ENCODE peak calls at places on chromosomes 3 and 15, in five cellular contexts. I, R, Q, S and Z are unnamed samples. For H3K4me1, the result is how much of the 10 kb centered on the place peaks cover.

GRCh38 chr3:58665410-58665809 is 1.2 kb downstream of the FAM3D start:
- DNase-seq in I (no peak), R (peak), Q (peak), S (no peak), Z (no peak)

GRCh38 chr15:60591491-60592385 is 112.8 kb upstream of the ICE2 start:
- DNase-seq in I (no peak), R (no peak), Q (peak), S (no peak), Z (peak)

GRCh38 chr3:27589795-27590194 is 105.6 kb upstream of the SLC4A7 start:
- DNase-seq in I (no peak), R (peak), Q (no peak), S (no peak), Z (no peak)

GRCh38 chr3:64612082-64612860 is 75.5 kb downstream of the ADAMTS9 start:
- DNase-seq in I (no peak), R (peak), Q (peak), S (no peak), Z (peak)

GRCh38 chr15:29048011-29048410 is 162.2 kb downstream of the APBA2 start:
- DNase-seq in I (no peak), R (no peak), Q (no peak), S (no peak), Z (no peak)

GRCh38 chr15:23806980-23807379 is 119.9 kb upstream of the NDN start:
- DNase-seq in I (no peak), R (no peak), Q (no peak), S (no peak), Z (no peak)

GRCh38 chr15:63370764-63371163 is 10.9 kb downstream of the CA12 start:
- DNase-seq in I (no peak), R (no peak), Q (peak), S (no peak), Z (no peak)

GRCh38 chr15:38588672-38589071 is 24.1 kb upstream of the RASGRP1 start:
- DNase-seq in I (no peak), R (no peak), Q (no peak), S (no peak), Z (no peak)

GRCh38 chr3:101381809-101382208 is 61.4 kb upstream of the IMPG2 start:
- DNase-seq in I (no peak), R (peak), Q (no peak), S (no peak), Z (no peak)

GRCh38 chr3:87287025-87287424 is 10.6 kb upstream of the POU1F1 start:
- DNase-seq in I (no peak), R (peak), Q (no peak), S (no peak), Z (no peak)

GRCh38 chr3:102090646-102091045 is 241.3 kb downstream of the NFKBIZ start:
- DNase-seq in I (no peak), R (peak), Q (no peak), S (no peak), Z (no peak)

GRCh38 chr3:69420781-69421520 is 35.1 kb upstream of the FRMD4B start:
- DNase-seq in I (no peak), R (no peak), Q (no peak), S (no peak), Z (peak)

GRCh38 chr15:36724901-36725300 is 145.5 kb downstream of the CDIN1 start:
- DNase-seq in I (no peak), R (no peak), Q (no peak), S (no peak), Z (no peak)

GRCh38 chr15:48147358-48147757 is 26.6 kb downstream of the SLC24A5 start:
- DNase-seq in I (no peak), R (peak), Q (no peak), S (no peak), Z (no peak)

GRCh38 chr15:84889991-84890669 is 5.7 kb downstream of the SLC28A1 start:
- DNase-seq in I (no peak), R (no peak), Q (no peak), S (no peak), Z (no peak)
- TF ChIP-seq CTCF in I (no peak), R (no peak), Q (no peak), S (no peak), Z (no peak)

GRCh38 chr15:25783134-25783533 is 80.0 kb downstream of the ATP10A start:
- DNase-seq in I (no peak), R (no peak), Q (peak), S (no peak), Z (no peak)
- TF ChIP-seq POLR2A in I (no peak), R (no peak), Q (no peak), S (no peak), Z (no peak)

DNA sequence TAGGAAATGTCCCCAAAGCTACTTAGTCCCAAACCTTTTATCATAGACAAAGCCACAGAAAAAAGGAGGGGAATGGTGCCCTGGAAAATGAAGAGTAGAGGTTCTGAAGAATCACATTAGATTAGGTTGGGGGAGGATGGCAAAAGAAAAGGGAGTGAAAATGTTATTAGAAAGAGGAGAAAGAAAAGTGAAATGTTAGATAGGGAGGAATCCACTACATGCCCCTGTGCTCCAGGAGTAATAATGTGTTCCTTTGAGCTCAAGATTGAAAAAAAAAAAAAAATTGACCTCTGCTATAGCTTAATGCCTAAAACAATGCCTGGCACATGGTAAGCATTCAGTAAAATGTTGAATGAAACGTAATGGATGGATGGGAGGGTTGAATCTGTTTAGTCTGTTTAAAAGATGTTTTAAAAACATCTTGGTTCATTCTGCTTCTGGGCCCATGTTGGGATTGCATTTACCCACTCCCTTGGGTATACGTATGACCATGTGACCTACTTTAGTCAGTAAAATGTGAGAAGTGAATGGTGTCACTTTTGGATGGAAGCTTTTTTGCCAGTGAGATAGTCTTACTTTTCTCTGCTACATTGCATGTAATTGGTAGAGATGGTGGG is 19.0 kb downstream of the MAPK6 start:
- DNase-seq in I (no peak), R (no peak), Q (no peak), S (no peak), Z (no peak)
- H3K4me1 ChIP-seq in I (half or more), R (under half), Q (under half), S (under half), Z (under half)

DNA sequence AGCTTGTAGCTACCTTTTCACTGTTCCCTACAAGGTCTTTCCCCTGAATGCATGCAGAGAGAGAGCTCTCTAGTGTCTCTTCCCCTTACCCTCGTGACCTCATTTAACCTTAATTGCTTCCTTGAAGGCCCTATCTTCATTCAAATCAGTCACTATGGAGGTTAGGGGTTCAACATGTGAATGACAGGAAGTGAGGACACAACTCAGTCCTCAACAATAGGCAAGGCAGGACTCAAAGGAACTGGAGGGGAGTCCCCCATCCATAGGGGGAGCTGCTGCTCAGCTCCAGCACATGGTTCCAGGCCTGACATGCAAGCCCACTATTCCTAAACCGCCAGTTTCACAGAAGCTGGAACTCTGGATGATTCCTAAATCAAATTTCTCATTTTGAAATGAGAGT is 33.8 kb upstream of the GYG1 start:
- DNase-seq in I (no peak), R (no peak), Q (no peak), S (no peak), Z (no peak)
- TF ChIP-seq CTCF in I (no peak), R (peak), Q (no peak), S (no peak), Z (no peak)

GRCh38 chr3:44238889-44239288 is 2.8 kb upstream of the TOPAZ1 start:
- DNase-seq in I (no peak), R (no peak), Q (no peak), S (no peak), Z (no peak)
- TF ChIP-seq POLR2A in I (no peak), R (no peak), Q (no peak), S (no peak), Z (no peak)

GRCh38 chr15:74402873-74403589 is 30.7 kb downstream of the SEMA7A start:
- DNase-seq in I (no peak), R (no peak), Q (no peak), S (no peak), Z (no peak)

GRCh38 chr15:74405823-74406222 is 27.9 kb downstream of the SEMA7A start:
- DNase-seq in I (no peak), R (no peak), Q (no peak), S (no peak), Z (peak)

GRCh38 chr15:74402337-74402839 is 31.4 kb downstream of the SEMA7A start:
- DNase-seq in I (no peak), R (no peak), Q (no peak), S (no peak), Z (no peak)

GRCh38 chr15:74403981-74404563 is 29.7 kb downstream of the SEMA7A start:
- DNase-seq in I (no peak), R (no peak), Q (no peak), S (no peak), Z (no peak)

DNA sequence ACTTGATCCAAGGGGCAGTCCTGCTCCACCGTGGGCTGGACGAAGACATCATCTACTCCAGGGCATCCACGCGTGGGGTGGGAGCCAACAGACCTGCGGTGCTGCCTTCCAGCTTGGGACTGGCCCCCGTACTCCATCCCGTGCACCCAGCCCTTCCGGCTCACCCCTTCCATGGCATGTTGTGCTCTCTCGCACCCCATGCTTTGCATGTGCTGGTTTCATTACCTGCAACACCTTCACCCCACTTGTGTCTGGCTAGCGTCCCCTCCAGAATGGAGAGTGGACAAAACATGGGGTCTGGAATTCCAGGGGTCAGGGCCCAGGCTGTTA is 30.2 kb downstream of the SEMA7A start:
- DNase-seq in I (no peak), R (no peak), Q (no peak), S (no peak), Z (no peak)
- H3K4me1 ChIP-seq in I (half or more), R (under half), Q (under half), S (under half), Z (under half)

GRCh38 chr3:66938338-66938963 is 59.7 kb upstream of the KBTBD8 start:
- DNase-seq in I (no peak), R (peak), Q (no peak), S (no peak), Z (peak)
- TF ChIP-seq CTCF in I (peak), R (peak), Q (peak), S (peak), Z (peak)

GRCh38 chr3:195696632-195697278 is 24.0 kb upstream of the MUC20 start:
- DNase-seq in I (no peak), R (no peak), Q (no peak), S (no peak), Z (no peak)

GRCh38 chr3:195690951-195691350 is 29.8 kb upstream of the MUC20 start:
- DNase-seq in I (no peak), R (no peak), Q (no peak), S (no peak), Z (no peak)

GRCh38 chr3:195693428-195694216 is 27.2 kb upstream of the MUC20 start:
- DNase-seq in I (no peak), R (no peak), Q (no peak), S (no peak), Z (no peak)

GRCh38 chr3:195692781-195693427 is 27.9 kb upstream of the MUC20 start:
- DNase-seq in I (no peak), R (peak), Q (no peak), S (no peak), Z (no peak)

DNA sequence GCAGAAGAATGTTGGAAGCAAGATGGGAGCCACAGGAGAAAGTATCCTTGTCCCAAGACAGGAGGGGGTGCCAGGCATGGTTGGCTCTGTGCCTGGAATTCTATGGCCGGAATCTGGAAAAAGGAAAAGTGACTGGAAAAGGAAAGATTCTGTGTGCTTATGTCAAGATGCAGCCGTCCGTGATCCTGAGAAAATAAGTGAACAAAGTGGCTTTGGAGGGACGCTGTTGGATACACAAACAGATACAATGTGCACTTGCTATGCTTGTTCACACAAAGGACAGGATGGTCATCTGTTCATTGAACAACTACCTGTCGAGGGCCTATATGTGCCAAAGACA is 28.4 kb upstream of the MUC20 start:
- DNase-seq in I (no peak), R (no peak), Q (no peak), S (no peak), Z (no peak)
- TF ChIP-seq POLR2A in I (no peak), R (no peak), Q (no peak), S (no peak), Z (no peak)

GRCh38 chr15:90955911-90956310 is 1.2 kb downstream of the RCCD1 start:
- DNase-seq in I (no peak), R (no peak), Q (no peak), S (no peak), Z (no peak)
- H3K4me1 ChIP-seq in I (under half), R (under half), Q (half or more), S (under half), Z (under half)